ENCODE peak calls at places on chromosome X, in eight cellular contexts. T, N, K, Z, H, F, I and W are unnamed samples.

GRCh38 chrX:9786839-9787635 is 808 bp downstream of the SHROOM2 start:
- DNase-seq in T (no peak), N (no peak), K (no peak), Z (no peak), H (no peak), F (no peak), I (peak), W (no peak)

GRCh38 chrX:70429759-70430158 is 6.6 kb downstream of the GDPD2 start:
- DNase-seq in T (no peak), N (no peak), K (no peak), Z (no peak), H (no peak), F (no peak), I (no peak), W (no peak)

GRCh38 chrX:13937370-13938052 is 92.2 kb downstream of the GEMIN8 start:
- DNase-seq in T (no peak), N (peak), K (no peak), Z (peak), H (no peak), F (peak), I (no peak), W (no peak)

GRCh38 chrX:153725039-153725831 is 579 bp downstream of the ABCD1 start:
- DNase-seq in T (no peak), N (no peak), K (no peak), Z (no peak), H (no peak), F (no peak), I (no peak), W (no peak)

GRCh38 chrX:123424546-123424945 is 240.5 kb downstream of the GRIA3 start:
- DNase-seq in T (no peak), N (peak), K (no peak), Z (peak), H (no peak), F (peak), I (peak), W (no peak)

GRCh38 chrX:110806145-110806544 is 10.5 kb upstream of the CHRDL1 start:
- DNase-seq in T (no peak), N (peak), K (no peak), Z (peak), H (no peak), F (peak), I (no peak), W (no peak)

GRCh38 chrX:49166914-49167739 is 4.6 kb downstream of the MAGIX start:
- DNase-seq in T (no peak), N (peak), K (no peak), Z (peak), H (no peak), F (peak), I (peak), W (peak)

GRCh38 chrX:2913118-2913517 is 16.0 kb downstream of the ARSD start:
- DNase-seq in T (no peak), N (no peak), K (no peak), Z (no peak), H (no peak), F (no peak), I (no peak), W (no peak)

GRCh38 chrX:22032084-22032483 is at the start of gene PHEX:
- DNase-seq in T (no peak), N (no peak), K (no peak), Z (no peak), H (no peak), F (no peak), I (no peak), W (no peak)

GRCh38 chrX:145405012-145405411 is 157.7 kb downstream of the SPANXN1 start:
- DNase-seq in T (no peak), N (peak), K (no peak), Z (no peak), H (no peak), F (peak), I (peak), W (no peak)

GRCh38 chrX:130091976-130092522 is 18.2 kb downstream of the ELF4 start:
- DNase-seq in T (no peak), N (no peak), K (peak), Z (no peak), H (no peak), F (no peak), I (no peak), W (peak)

GRCh38 chrX:8971116-8971515 is 62.8 kb downstream of the FAM9B start:
- DNase-seq in T (no peak), N (peak), K (no peak), Z (peak), H (no peak), F (peak), I (peak), W (no peak)

GRCh38 chrX:10972731-10973130 is 138.4 kb upstream of the HCCS start:
- DNase-seq in T (no peak), N (peak), K (no peak), Z (no peak), H (no peak), F (no peak), I (no peak), W (no peak)

GRCh38 chrX:27336466-27337091 is 126.6 kb downstream of the PPP4R3C start:
- DNase-seq in T (no peak), N (peak), K (peak), Z (no peak), H (no peak), F (no peak), I (peak), W (no peak)

GRCh38 chrX:85052207-85052606 is 48.5 kb downstream of the APOOL start:
- DNase-seq in T (no peak), N (peak), K (no peak), Z (no peak), H (no peak), F (peak), I (no peak), W (no peak)

GRCh38 chrX:97987979-97988378 is 1104.3 kb downstream of the RPA4 start:
- DNase-seq in T (no peak), N (no peak), K (no peak), Z (no peak), H (no peak), F (no peak), I (no peak), W (no peak)

GRCh38 chrX:19563746-19564145 is 48.4 kb upstream of the MAP3K15 start:
- DNase-seq in T (no peak), N (no peak), K (no peak), Z (no peak), H (no peak), F (no peak), I (no peak), W (no peak)

GRCh38 chrX:118652717-118653116 is 74.7 kb upstream of the IL13RA1 start:
- DNase-seq in T (no peak), N (peak), K (no peak), Z (peak), H (no peak), F (peak), I (peak), W (no peak)

GRCh38 chrX:130114141-130114561 is 3.9 kb upstream of the ELF4 start:
- DNase-seq in T (no peak), N (no peak), K (no peak), Z (no peak), H (peak), F (no peak), I (peak), W (no peak)

GRCh38 chrX:12771445-12772069 is 19.7 kb upstream of the PRPS2 start:
- DNase-seq in T (no peak), N (peak), K (peak), Z (peak), H (no peak), F (no peak), I (no peak), W (peak)

GRCh38 chrX:72245461-72246089 is 6.7 kb upstream of the ERCC6L start:
- DNase-seq in T (peak), N (peak), K (no peak), Z (peak), H (peak), F (peak), I (peak), W (no peak)

GRCh38 chrX:120564925-120565324 is 4.2 kb upstream of the CUL4B start:
- DNase-seq in T (no peak), N (no peak), K (no peak), Z (no peak), H (no peak), F (no peak), I (no peak), W (no peak)